ENCODE peak calls at places on chromosomes 11 and 22, in five cellular contexts. M is neuronal stem cell, D is neural progenitor cell, H is SK-N-MC, X is PC-3. F is an unnamed sample.
A peak's percentile ranks its signal among the peaks of the same experiment; 100 is the strongest.

GRCh38 chr11:13169709-13170108 is 107.9 kb upstream of the BMAL1 start:
- DNase-seq in M (no peak), D (no peak), H (no peak), X (peak; percentile 85), F (no peak)

GRCh38 chr11:92383430-92383829 is 158.8 kb downstream of the FAT3 start:
- DNase-seq in M (no peak), D (no peak), H (no peak), X (peak; percentile 82), F (no peak)

GRCh38 chr11:72781313-72782080 is 12.3 kb downstream of the STARD10 start:
- DNase-seq in M (no peak), D (peak; percentile 70), H (no peak), X (peak; percentile 28), F (peak; percentile 74)

GRCh38 chr11:27718853-27719574 is 18.8 kb upstream of the BDNF start:
- DNase-seq in M (peak; percentile 70), D (peak; percentile 91), H (no peak), X (peak; percentile 47), F (peak; percentile 17)

GRCh38 chr11:112200252-112200651 is 24.9 kb downstream of the BCO2 start:
- DNase-seq in M (no peak), D (no peak), H (no peak), X (no peak), F (no peak)

GRCh38 chr11:44741976-44742375 is 15.2 kb downstream of the TSPAN18 start:
- DNase-seq in M (no peak), D (no peak), H (no peak), X (no peak), F (no peak)

GRCh38 chr11:93268287-93269040 is 62.1 kb upstream of the DEUP1 start:
- DNase-seq in M (no peak), D (no peak), H (no peak), X (no peak), F (no peak)

GRCh38 chr11:134229131-134229790 is 4.8 kb downstream of the VPS26B start:
- DNase-seq in M (no peak), D (no peak), H (no peak), X (no peak), F (no peak)

GRCh38 chr11:46458491-46458890 is 66.9 kb upstream of the CHRM4 start:
- DNase-seq in M (no peak), D (no peak), H (no peak), X (no peak), F (no peak)

GRCh38 chr11:44445500-44446340 is 119.7 kb upstream of the CD82 start:
- DNase-seq in M (no peak), D (no peak), H (no peak), X (peak; percentile 47), F (no peak)

DNA sequence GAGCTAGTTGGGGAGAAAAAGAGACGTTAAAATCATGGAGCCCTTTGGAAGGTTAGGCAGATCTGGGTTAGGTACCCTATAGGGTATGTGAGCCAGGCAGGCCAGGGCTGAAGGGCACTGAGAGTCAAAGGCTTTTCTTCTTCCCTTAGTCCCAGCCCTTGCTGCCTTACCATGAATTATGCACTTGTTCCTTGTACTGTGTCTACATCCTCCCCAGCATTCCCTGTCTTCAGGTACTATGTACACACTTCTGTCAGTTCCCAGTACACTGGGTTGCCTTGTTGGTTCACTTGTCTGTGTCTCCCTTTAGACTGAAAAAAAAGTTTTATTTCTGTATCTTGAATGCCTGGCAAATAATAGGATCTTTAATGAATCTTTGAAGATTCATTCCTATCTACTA is 16.9 kb downstream of the RNF185 start:
- DNase-seq in M (no peak), D (no peak), H (no peak), X (no peak), F (no peak)
- H3K9ac ChIP-seq in M (no peak overlapping the region), D (no peak overlapping the region), H (no peak overlapping the region), X (no peak overlapping the region), F (no peak overlapping the region)

DNA sequence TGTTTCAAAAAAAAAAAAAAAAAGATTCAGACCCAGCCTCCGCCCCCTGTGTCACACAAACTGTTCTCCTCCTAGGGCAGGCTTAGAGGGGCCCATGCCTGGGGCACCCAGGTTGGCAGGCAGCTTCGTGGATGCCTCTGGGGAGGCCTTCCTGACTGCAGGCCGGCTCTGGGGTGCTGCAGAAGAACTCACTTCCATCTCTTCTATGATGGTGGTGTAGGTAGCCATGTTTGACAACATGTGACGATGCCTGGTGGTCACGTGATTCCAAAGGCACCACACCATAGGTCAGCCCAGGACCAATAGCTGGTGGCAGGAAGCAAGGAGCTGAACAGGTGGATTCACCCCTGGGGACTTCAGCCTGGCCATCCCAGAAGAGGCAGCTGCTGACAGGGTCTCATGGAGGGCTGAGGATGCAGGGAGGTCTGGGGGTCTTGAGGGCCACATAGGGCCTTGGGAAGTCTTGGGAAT is 24.1 kb upstream of the CELSR1 start:
- DNase-seq in M (no peak), D (peak; percentile 57), H (no peak), X (peak; percentile 22), F (no peak)
- H3K9ac ChIP-seq in M (no peak overlapping the region), D (no peak overlapping the region), H (no peak overlapping the region), X (no peak overlapping the region), F (no peak overlapping the region)

DNA sequence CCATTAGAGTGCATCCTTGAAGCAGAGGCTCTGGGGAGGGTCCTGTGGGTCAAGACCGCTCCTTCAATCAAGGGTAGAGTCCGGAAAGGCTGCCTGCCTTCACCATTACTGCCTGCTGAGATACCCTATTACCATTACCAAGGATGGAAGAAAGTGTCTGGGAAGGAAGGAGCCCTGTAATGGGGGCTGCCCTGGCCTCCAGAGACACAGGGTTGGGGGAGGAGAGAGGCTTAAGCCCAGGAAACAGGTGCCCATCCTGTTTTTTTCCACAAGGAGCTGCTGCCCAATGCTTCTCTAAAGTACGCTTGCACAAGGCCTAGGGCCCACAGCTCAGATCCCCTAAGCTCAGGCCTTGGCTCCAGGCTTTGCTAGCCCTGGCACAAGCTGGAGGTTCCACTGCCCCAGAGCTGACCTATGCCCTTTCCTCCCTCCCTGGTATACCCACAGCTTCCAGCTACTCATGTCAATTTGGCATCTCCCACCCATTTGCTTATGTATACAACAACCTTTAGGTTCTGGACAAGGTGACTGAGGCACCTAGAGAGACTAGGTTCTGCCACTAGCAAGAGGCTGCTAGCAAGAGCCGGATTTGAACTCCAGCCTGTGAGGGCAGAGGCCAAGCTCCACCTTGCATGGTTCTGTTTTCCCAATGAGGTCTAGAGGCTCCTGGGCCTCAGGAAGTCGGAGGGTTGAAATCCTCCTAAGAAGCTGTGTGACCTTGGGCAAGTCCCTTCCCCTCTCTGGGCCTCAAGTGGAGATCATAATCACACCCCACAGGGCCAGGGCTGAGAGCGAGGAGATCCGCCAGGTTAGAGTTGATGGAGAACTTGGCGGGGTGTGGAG is 1.5 kb upstream of the PLCB3 start:
- DNase-seq in M (no peak), D (no peak), H (no peak), X (no peak), F (no peak)
- H3K9ac ChIP-seq in M (no peak overlapping the region), D (no peak overlapping the region), H (no peak overlapping the region), X (no peak overlapping the region), F (no peak overlapping the region)

DNA sequence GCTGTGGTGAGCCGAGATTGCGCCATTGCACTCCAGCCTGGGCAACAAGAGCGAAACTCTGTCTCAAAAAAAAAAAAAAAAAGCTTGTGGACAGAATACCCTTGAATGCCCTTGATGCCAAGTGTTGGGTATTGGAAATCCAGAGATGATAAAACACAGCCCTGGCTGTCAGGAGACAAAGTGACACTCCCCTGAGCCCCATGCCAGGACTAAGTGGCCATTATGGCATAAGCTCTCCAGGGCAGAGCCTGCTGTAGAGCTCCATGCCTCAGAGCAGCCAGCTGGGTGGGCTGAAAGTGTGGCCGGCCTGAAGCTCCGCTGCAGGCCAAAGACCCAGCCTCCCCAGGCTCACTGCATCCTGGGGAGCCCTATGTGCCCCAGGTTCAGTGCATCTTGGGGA is 4.9 kb downstream of the RNF215 start:
- DNase-seq in M (no peak), D (no peak), H (no peak), X (no peak), F (no peak)
- H3K9ac ChIP-seq in M (no peak overlapping the region), D (no peak overlapping the region), H (no peak overlapping the region), X (no peak overlapping the region), F (no peak overlapping the region)

DNA sequence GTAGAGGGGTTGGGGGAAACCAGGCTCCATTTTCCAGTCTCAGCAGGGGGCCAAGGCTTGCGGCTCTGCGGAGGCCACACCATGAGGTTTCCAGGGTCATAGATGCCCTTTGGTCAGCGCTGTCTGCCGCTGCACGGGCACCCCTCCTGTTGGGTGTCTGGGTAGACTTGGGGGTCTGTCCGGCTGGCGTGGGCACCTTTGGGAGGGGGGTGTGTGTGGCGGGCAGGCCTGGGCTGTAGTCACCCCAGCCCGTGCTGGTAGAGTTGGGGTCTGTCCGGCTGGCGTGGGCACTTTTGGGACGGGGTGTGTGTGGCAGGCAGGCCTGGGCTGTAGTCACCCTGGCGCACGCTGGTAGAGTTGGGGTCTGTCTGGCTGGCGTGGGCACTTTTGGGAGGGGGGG is 18.6 kb downstream of the LSP1 start:
- DNase-seq in M (no peak), D (peak; percentile 29), H (no peak), X (no peak), F (no peak)
- H3K9ac ChIP-seq in M (no peak overlapping the region), D (no peak overlapping the region), H (no peak overlapping the region), X (no peak overlapping the region), F (peak overlapping the region; percentile 40)

GRCh38 chr11:61756147-61756451 is 3.7 kb downstream of the MYRF start:
- DNase-seq in M (no peak), D (no peak), H (no peak), X (no peak), F (no peak)
- H3K9ac ChIP-seq in M (no peak overlapping the region), D (no peak overlapping the region), H (no peak overlapping the region), X (no peak overlapping the region), F (peak overlapping the region; percentile 43)

GRCh38 chr11:76701701-76702100 is 31.2 kb upstream of the LRRC32 start:
- DNase-seq in M (no peak), D (no peak), H (no peak), X (peak; percentile 69), F (no peak)
- H3K9ac ChIP-seq in M (peak overlapping the region; percentile 7), D (no peak overlapping the region), H (no peak overlapping the region), X (no peak overlapping the region), F (no peak overlapping the region)

GRCh38 chr22:46753761-46754109 is 8.7 kb upstream of the TBC1D22A start:
- DNase-seq in M (no peak), D (no peak), H (no peak), X (no peak), F (no peak)

GRCh38 chr22:46753360-46753759 is 9.1 kb upstream of the TBC1D22A start:
- DNase-seq in M (no peak), D (no peak), H (no peak), X (no peak), F (no peak)

GRCh38 chr22:46754110-46754799 is 8.2 kb upstream of the TBC1D22A start:
- DNase-seq in M (no peak), D (no peak), H (no peak), X (peak; percentile 91), F (peak; percentile 94)

GRCh38 chr22:46756097-46756496 is 6.4 kb upstream of the TBC1D22A start:
- DNase-seq in M (no peak), D (no peak), H (no peak), X (no peak), F (no peak)

DNA sequence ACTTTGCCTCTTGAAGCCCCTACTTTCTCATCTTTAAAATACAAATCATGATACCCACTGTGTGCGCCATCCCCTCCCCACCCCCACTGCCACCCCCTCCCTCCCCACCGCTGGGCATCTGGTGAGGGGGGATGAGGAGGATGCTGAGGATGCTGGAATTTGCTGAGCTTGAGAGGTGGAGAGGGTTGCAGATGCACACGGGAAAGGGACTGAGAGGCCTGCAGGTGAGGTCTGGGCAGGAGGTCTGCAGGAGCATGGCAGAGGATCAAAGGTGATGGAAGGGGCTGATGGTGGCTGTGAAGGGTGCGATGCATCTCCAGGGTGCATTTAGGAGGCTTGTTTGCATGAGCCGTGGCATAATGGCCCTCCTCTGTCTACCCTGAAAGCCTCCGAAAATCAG is 7.6 kb upstream of the TBC1D22A start:
- DNase-seq in M (no peak), D (no peak), H (no peak), X (no peak), F (no peak)
- H3K9ac ChIP-seq in M (no peak overlapping the region), D (no peak overlapping the region), H (no peak overlapping the region), X (no peak overlapping the region), F (peak overlapping the region; percentile 70)

F was measured in colonic mucosa.